ENCODE peak calls at places on chromosomes 7 and 10, in six cellular contexts. One of them, this sample, is unnamed.

GRCh38 chr7:158274404-158274811 is 313.2 kb downstream of the PTPRN2 start:
- DNase-seq in H1: no peak
- DNase-seq in HCT116: no peak
- DNase-seq in HepG2: no peak
- DNase-seq in GM12878: no peak
- DNase-seq in K562: no peak
- DNase-seq in this sample: no peak

GRCh38 chr10:131425752-131426529 is 114.4 kb upstream of the TCERG1L start:
- DNase-seq in K562: no peak
- DNase-seq in GM12878: no peak
- DNase-seq in HepG2: no peak
- DNase-seq in H1: no peak
- DNase-seq in HCT116: no peak
- DNase-seq in this sample: no peak

GRCh38 chr10:114593240-114593792 is 64.8 kb downstream of the ABLIM1 start:
- DNase-seq in H1: no peak
- DNase-seq in K562: no peak
- DNase-seq in GM12878: no peak
- DNase-seq in HepG2: peak
- DNase-seq in HCT116: no peak
- DNase-seq in this sample: no peak

GRCh38 chr7:43163885-43164284 is 51.4 kb downstream of the HECW1 start:
- DNase-seq in H1: no peak
- DNase-seq in K562: no peak
- DNase-seq in HepG2: no peak
- DNase-seq in HCT116: no peak
- DNase-seq in GM12878: no peak
- DNase-seq in this sample: no peak

GRCh38 chr10:49086889-49087288 is 28.4 kb downstream of the VSTM4 start:
- DNase-seq in HCT116: no peak
- DNase-seq in HepG2: no peak
- DNase-seq in H1: no peak
- DNase-seq in GM12878: no peak
- DNase-seq in K562: no peak
- DNase-seq in this sample: no peak

GRCh38 chr10:20040012-20040411 is 223.8 kb downstream of the PLXDC2 start:
- DNase-seq in HepG2: no peak
- DNase-seq in K562: no peak
- DNase-seq in H1: no peak
- DNase-seq in HCT116: no peak
- DNase-seq in GM12878: no peak
- DNase-seq in this sample: no peak

GRCh38 chr7:122791959-122792545 is 89.3 kb upstream of the RNF148 start:
- DNase-seq in GM12878: no peak
- DNase-seq in HCT116: no peak
- DNase-seq in HepG2: peak
- DNase-seq in H1: no peak
- DNase-seq in K562: no peak
- DNase-seq in this sample: no peak

GRCh38 chr10:131983780-131984179 is 2.1 kb upstream of the BNIP3 start:
- DNase-seq in K562: no peak
- DNase-seq in GM12878: no peak
- DNase-seq in HepG2: peak
- DNase-seq in HCT116: no peak
- DNase-seq in H1: no peak
- DNase-seq in this sample: no peak

GRCh38 chr10:32893431-32893830 is 64.6 kb downstream of the ITGB1 start:
- DNase-seq in K562: no peak
- DNase-seq in H1: peak
- DNase-seq in HepG2: peak
- DNase-seq in HCT116: no peak
- DNase-seq in GM12878: no peak
- DNase-seq in this sample: peak

GRCh38 chr7:44216521-44217030 is 15.8 kb downstream of the YKT6 start:
- DNase-seq in H1: peak
- DNase-seq in HCT116: no peak
- DNase-seq in HepG2: no peak
- DNase-seq in GM12878: no peak
- DNase-seq in K562: no peak
- DNase-seq in this sample: no peak

GRCh38 chr10:117003336-117003735 is 1.7 kb downstream of the SHTN1 start:
- DNase-seq in K562: no peak
- DNase-seq in HepG2: peak
- DNase-seq in HCT116: no peak
- DNase-seq in GM12878: no peak
- DNase-seq in H1: no peak
- DNase-seq in this sample: no peak

GRCh38 chr10:114703377-114704125 is 45.5 kb upstream of the ABLIM1 start:
- DNase-seq in HCT116: no peak
- DNase-seq in K562: peak
- DNase-seq in HepG2: peak
- DNase-seq in GM12878: no peak
- DNase-seq in H1: peak
- DNase-seq in this sample: no peak

GRCh38 chr7:113256883-113257531 is 138.7 kb upstream of the SMIM30 start:
- DNase-seq in H1: no peak
- DNase-seq in GM12878: no peak
- DNase-seq in HCT116: no peak
- DNase-seq in HepG2: no peak
- DNase-seq in K562: no peak
- DNase-seq in this sample: no peak

GRCh38 chr10:70602665-70603438 is at the start of gene PRF1:
- DNase-seq in H1: peak
- DNase-seq in HepG2: peak
- DNase-seq in K562: peak
- DNase-seq in GM12878: no peak
- DNase-seq in HCT116: no peak
- DNase-seq in this sample: no peak

GRCh38 chr7:99050971-99051370 is 92.9 kb downstream of the SMURF1 start:
- DNase-seq in H1: no peak
- DNase-seq in GM12878: no peak
- DNase-seq in K562: no peak
- DNase-seq in HCT116: no peak
- DNase-seq in HepG2: peak
- DNase-seq in this sample: no peak

GRCh38 chr10:14562615-14563214 is 212.0 kb downstream of the FAM107B start:
- DNase-seq in HepG2: no peak
- DNase-seq in GM12878: no peak
- DNase-seq in HCT116: no peak
- DNase-seq in K562: no peak
- DNase-seq in H1: no peak
- DNase-seq in this sample: no peak

GRCh38 chr7:138848056-138848975 is 50.3 kb upstream of the ATP6V0A4 start:
- DNase-seq in H1: no peak
- DNase-seq in HepG2: no peak
- DNase-seq in K562: no peak
- DNase-seq in HCT116: no peak
- DNase-seq in GM12878: no peak
- DNase-seq in this sample: no peak

GRCh38 chr10:13218878-13219277 is 15.3 kb downstream of the UCMA start:
- DNase-seq in H1: no peak
- DNase-seq in GM12878: no peak
- DNase-seq in HCT116: no peak
- DNase-seq in HepG2: no peak
- DNase-seq in K562: no peak
- DNase-seq in this sample: no peak

GRCh38 chr7:108448777-108449576 is 7.3 kb downstream of the NRCAM start:
- DNase-seq in HepG2: no peak
- DNase-seq in H1: no peak
- DNase-seq in K562: no peak
- DNase-seq in GM12878: no peak
- DNase-seq in HCT116: no peak
- DNase-seq in this sample: no peak

GRCh38 chr10:48610585-48611093 is 5.8 kb upstream of the ARHGAP22 start:
- DNase-seq in GM12878: no peak
- DNase-seq in K562: no peak
- DNase-seq in H1: peak
- DNase-seq in HepG2: no peak
- DNase-seq in HCT116: no peak
- DNase-seq in this sample: no peak

GRCh38 chr7:71173955-71174354 is 42.0 kb downstream of the GALNT17 start:
- DNase-seq in HepG2: no peak
- DNase-seq in GM12878: no peak
- DNase-seq in HCT116: no peak
- DNase-seq in H1: no peak
- DNase-seq in K562: no peak
- DNase-seq in this sample: no peak

GRCh38 chr7:144454-144826 is 47.9 kb upstream of the FAM20C start:
- DNase-seq in GM12878: no peak
- DNase-seq in H1: no peak
- DNase-seq in HepG2: no peak
- DNase-seq in K562: no peak
- DNase-seq in HCT116: no peak
- DNase-seq in this sample: no peak

GRCh38 chr10:131870831-131871672 is 29.8 kb upstream of the PPP2R2D start:
- DNase-seq in HepG2: no peak
- DNase-seq in H1: no peak
- DNase-seq in HCT116: no peak
- DNase-seq in K562: no peak
- DNase-seq in GM12878: no peak
- DNase-seq in this sample: no peak

GRCh38 chr10:77636967-77637473 is 588 bp downstream of the KCNMA1 start:
- DNase-seq in GM12878: no peak
- DNase-seq in K562: no peak
- DNase-seq in H1: peak
- DNase-seq in HepG2: no peak
- DNase-seq in HCT116: no peak
- DNase-seq in this sample: no peak

GRCh38 chr7:28955723-28956607 is 2.2 kb downstream of the TRIL start:
- DNase-seq in HepG2: peak
- DNase-seq in H1: peak
- DNase-seq in HCT116: no peak
- DNase-seq in K562: no peak
- DNase-seq in GM12878: no peak
- DNase-seq in this sample: no peak

GRCh38 chr10:33215635-33216034 is 118.8 kb downstream of the NRP1 start:
- DNase-seq in HepG2: no peak
- DNase-seq in GM12878: no peak
- DNase-seq in K562: no peak
- DNase-seq in HCT116: no peak
- DNase-seq in H1: no peak
- DNase-seq in this sample: no peak

GRCh38 chr10:48249004-48249762 is 25.3 kb downstream of the FRMPD2 start:
- DNase-seq in HepG2: no peak
- DNase-seq in GM12878: no peak
- DNase-seq in HCT116: no peak
- DNase-seq in K562: no peak
- DNase-seq in H1: peak
- DNase-seq in this sample: no peak

GRCh38 chr7:43905954-43906326 is 456 bp downstream of the URGCP start:
- DNase-seq in K562: no peak
- DNase-seq in HepG2: peak
- DNase-seq in HCT116: no peak
- DNase-seq in GM12878: no peak
- DNase-seq in H1: peak
- DNase-seq in this sample: no peak

GRCh38 chr7:42928754-42929153 is 3.2 kb downstream of the PSMA2 start:
- DNase-seq in H1: no peak
- DNase-seq in HCT116: no peak
- DNase-seq in HepG2: no peak
- DNase-seq in K562: no peak
- DNase-seq in GM12878: no peak
- DNase-seq in this sample: no peak

GRCh38 chr10:25261571-25261970 is 86.8 kb downstream of the GPR158 start:
- DNase-seq in K562: no peak
- DNase-seq in HCT116: no peak
- DNase-seq in HepG2: no peak
- DNase-seq in H1: no peak
- DNase-seq in GM12878: no peak
- DNase-seq in this sample: no peak

GRCh38 chr7:68963547-68963946 is 634.7 kb upstream of the AUTS2 start:
- DNase-seq in K562: no peak
- DNase-seq in HCT116: no peak
- DNase-seq in H1: no peak
- DNase-seq in GM12878: no peak
- DNase-seq in HepG2: no peak
- DNase-seq in this sample: no peak

GRCh38 chr7:128867842-128868623 is 5.4 kb downstream of the ATP6V1F start:
- DNase-seq in H1: no peak
- DNase-seq in GM12878: no peak
- DNase-seq in HCT116: no peak
- DNase-seq in HepG2: no peak
- DNase-seq in K562: no peak
- DNase-seq in this sample: no peak

GRCh38 chr10:127906548-127907377 is at the start of gene PTPRE:
- DNase-seq in HCT116: peak
- DNase-seq in GM12878: no peak
- DNase-seq in K562: peak
- DNase-seq in H1: peak
- DNase-seq in HepG2: no peak
- DNase-seq in this sample: peak

GRCh38 chr10:128149267-128149666 is 23.0 kb upstream of the MKI67 start:
- DNase-seq in H1: no peak
- DNase-seq in HCT116: no peak
- DNase-seq in GM12878: no peak
- DNase-seq in K562: no peak
- DNase-seq in HepG2: no peak
- DNase-seq in this sample: no peak

GRCh38 chr7:5143935-5144903 is 45.8 kb upstream of the WIPI2 start:
- DNase-seq in GM12878: peak
- DNase-seq in H1: no peak
- DNase-seq in HCT116: no peak
- DNase-seq in K562: peak
- DNase-seq in HepG2: no peak
- DNase-seq in this sample: no peak
- TF ChIP-seq ZNF274 in GM12878: no peak
- TF ChIP-seq ZNF274 in H1: no peak
- TF ChIP-seq ZNF274 in HCT116: no peak
- TF ChIP-seq ZNF274 in K562: no peak
- TF ChIP-seq ZNF274 in HepG2: no peak
- TF ChIP-seq ZNF274 in this sample: no peak

GRCh38 chr7:92717982-92718716 is 118.2 kb downstream of the CDK6 start:
- DNase-seq in GM12878: no peak
- DNase-seq in K562: no peak
- DNase-seq in HepG2: peak
- DNase-seq in H1: no peak
- DNase-seq in HCT116: no peak
- DNase-seq in this sample: no peak
- H3K4me3 ChIP-seq in GM12878: peak
- H3K4me3 ChIP-seq in K562: no peak
- H3K4me3 ChIP-seq in HepG2: no peak
- H3K4me3 ChIP-seq in H1: no peak
- H3K4me3 ChIP-seq in HCT116: no peak
- H3K4me3 ChIP-seq in this sample: no peak

GRCh38 chr7:40525764-40526163 is 391.0 kb downstream of the SUGCT start:
- DNase-seq in HCT116: no peak
- DNase-seq in H1: no peak
- DNase-seq in K562: no peak
- DNase-seq in HepG2: no peak
- DNase-seq in GM12878: no peak
- DNase-seq in this sample: no peak
- TF ChIP-seq ZNF274 in HCT116: no peak
- TF ChIP-seq ZNF274 in H1: no peak
- TF ChIP-seq ZNF274 in K562: no peak
- TF ChIP-seq ZNF274 in HepG2: no peak
- TF ChIP-seq ZNF274 in GM12878: no peak
- TF ChIP-seq ZNF274 in this sample: no peak

GRCh38 chr10:119425102-119425880 is 117.2 kb downstream of the RGS10 start:
- DNase-seq in K562: no peak
- DNase-seq in GM12878: no peak
- DNase-seq in HepG2: no peak
- DNase-seq in H1: no peak
- DNase-seq in HCT116: no peak
- DNase-seq in this sample: no peak
- H3K4me3 ChIP-seq in K562: no peak
- H3K4me3 ChIP-seq in GM12878: no peak
- H3K4me3 ChIP-seq in HepG2: no peak
- H3K4me3 ChIP-seq in H1: no peak
- H3K4me3 ChIP-seq in HCT116: no peak
- H3K4me3 ChIP-seq in this sample: no peak

This sample was measured in NT2/D1.